ENCODE peak calls at places on chromosomes 16 and 17, in nine cellular contexts. C is stimulated activated CD4-positive, alpha-beta T cell treated with anti-CD3 and anti-CD28 coated beads, TNF-alpha, amount 100 ng/mL, for 4 hours; Q is HEK293T; B is upper lobe of left lung; U is NCI-H1092; V is NCI-H187 treated with DMSO at 0.1 percent for 48 hours; H is GM23248; T is HTR-8/SVneo; D is heart right ventricle. Z is an unnamed sample.

GRCh38 chr17:49388692-49389513 is 25.8 kb downstream of the PHB1 start:
- DNase-seq in C (no peak), Q (no peak), B (no peak), U (no peak), V (no peak), H (peak), T (no peak), D (no peak), Z (no peak)

GRCh38 chr17:40345161-40346034 is 19.1 kb downstream of the GJD3 start:
- DNase-seq in C (no peak), Q (no peak), B (peak), U (peak), V (no peak), H (peak), T (peak), D (peak), Z (no peak)

GRCh38 chr16:1997591-1998359 is 8.0 kb downstream of the SYNGR3 start:
- DNase-seq in C (no peak), Q (no peak), B (peak), U (no peak), V (no peak), H (peak), T (no peak), D (no peak), Z (no peak)

GRCh38 chr16:69880640-69881133 is 70.4 kb upstream of the CLEC18A start:
- DNase-seq in C (no peak), Q (no peak), B (no peak), U (no peak), V (no peak), H (peak), T (no peak), D (no peak), Z (no peak)

GRCh38 chr16:89815639-89816348 is 653 bp downstream of the FANCA start:
- DNase-seq in C (no peak), Q (no peak), B (peak), U (no peak), V (no peak), H (peak), T (no peak), D (no peak), Z (no peak)

GRCh38 chr16:81627024-81627423 is 152.1 kb upstream of the PLCG2 start:
- DNase-seq in C (no peak), Q (no peak), B (no peak), U (no peak), V (no peak), H (peak), T (no peak), D (no peak), Z (no peak)

GRCh38 chr16:49532873-49533272 is 159.3 kb downstream of the C16orf78 start:
- DNase-seq in C (no peak), Q (no peak), B (no peak), U (no peak), V (no peak), H (no peak), T (no peak), D (no peak), Z (no peak)

GRCh38 chr17:47844230-47844629 is 3.2 kb upstream of the SCRN2 start:
- DNase-seq in C (no peak), Q (no peak), B (no peak), U (no peak), V (no peak), H (peak), T (no peak), D (no peak), Z (no peak)

GRCh38 chr16:2769675-2770056 is 7.4 kb downstream of the ELOB start:
- DNase-seq in C (no peak), Q (no peak), B (no peak), U (no peak), V (no peak), H (peak), T (no peak), D (no peak), Z (no peak)

Z was measured in SHP77 treated with DMSO at 0.1 percent for 48 hours.